ENCODE peak calls at places on chromosome 17, in eight cellular contexts. One of them, this sample, is unnamed.

GRCh38 chr17:51260960-51261958 is 913 bp downstream of the UTP18 start:
- DNase-seq in SK-N-SH: peak
- DNase-seq in ovary: peak
- DNase-seq in sigmoid colon: peak
- DNase-seq in HepG2: peak
- DNase-seq in stomach: peak
- DNase-seq in H1: peak
- DNase-seq in A549: peak
- DNase-seq in this sample: peak

GRCh38 chr17:27009087-27009486 is 284.8 kb upstream of the WSB1 start:
- DNase-seq in SK-N-SH: no peak
- DNase-seq in H1: no peak
- DNase-seq in sigmoid colon: no peak
- DNase-seq in ovary: no peak
- DNase-seq in stomach: no peak
- DNase-seq in A549: no peak
- DNase-seq in HepG2: no peak
- DNase-seq in this sample: no peak

GRCh38 chr17:45197555-45198334 is 23.9 kb upstream of the FMNL1 start:
- DNase-seq in stomach: peak
- DNase-seq in SK-N-SH: peak
- DNase-seq in HepG2: peak
- DNase-seq in sigmoid colon: peak
- DNase-seq in ovary: peak
- DNase-seq in H1: peak
- DNase-seq in A549: peak
- DNase-seq in this sample: peak

GRCh38 chr17:11404431-11404830 is 163.4 kb downstream of the SHISA6 start:
- DNase-seq in A549: no peak
- DNase-seq in stomach: no peak
- DNase-seq in sigmoid colon: no peak
- DNase-seq in ovary: no peak
- DNase-seq in HepG2: no peak
- DNase-seq in SK-N-SH: no peak
- DNase-seq in H1: no peak
- DNase-seq in this sample: no peak

GRCh38 chr17:32771396-32771795 is 105.5 kb downstream of the MYO1D start:
- DNase-seq in ovary: no peak
- DNase-seq in H1: no peak
- DNase-seq in SK-N-SH: no peak
- DNase-seq in sigmoid colon: no peak
- DNase-seq in stomach: no peak
- DNase-seq in A549: peak
- DNase-seq in HepG2: no peak
- DNase-seq in this sample: no peak

GRCh38 chr17:57597531-57598453 is 147.3 kb downstream of the CCDC182 start:
- DNase-seq in ovary: peak
- DNase-seq in stomach: peak
- DNase-seq in SK-N-SH: peak
- DNase-seq in A549: peak
- DNase-seq in HepG2: peak
- DNase-seq in sigmoid colon: no peak
- DNase-seq in H1: peak
- DNase-seq in this sample: peak

GRCh38 chr17:31390426-31390747 is 1.1 kb upstream of the RAB11FIP4 start:
- DNase-seq in HepG2: no peak
- DNase-seq in H1: no peak
- DNase-seq in SK-N-SH: no peak
- DNase-seq in ovary: no peak
- DNase-seq in sigmoid colon: no peak
- DNase-seq in stomach: peak
- DNase-seq in A549: no peak
- DNase-seq in this sample: no peak

GRCh38 chr17:80030730-80031410 is 4.8 kb downstream of the TBC1D16 start:
- DNase-seq in stomach: peak
- DNase-seq in SK-N-SH: no peak
- DNase-seq in H1: no peak
- DNase-seq in HepG2: no peak
- DNase-seq in sigmoid colon: no peak
- DNase-seq in ovary: no peak
- DNase-seq in A549: no peak
- DNase-seq in this sample: no peak

GRCh38 chr17:9026741-9027140 is 5.4 kb downstream of the NTN1 start:
- DNase-seq in ovary: no peak
- DNase-seq in stomach: no peak
- DNase-seq in SK-N-SH: no peak
- DNase-seq in A549: no peak
- DNase-seq in HepG2: no peak
- DNase-seq in H1: no peak
- DNase-seq in sigmoid colon: no peak
- DNase-seq in this sample: no peak

GRCh38 chr17:57569021-57569420 is 176.1 kb downstream of the CCDC182 start:
- DNase-seq in sigmoid colon: no peak
- DNase-seq in SK-N-SH: peak
- DNase-seq in stomach: no peak
- DNase-seq in A549: no peak
- DNase-seq in H1: no peak
- DNase-seq in ovary: no peak
- DNase-seq in HepG2: no peak
- DNase-seq in this sample: no peak

GRCh38 chr17:50425682-50426471 is at the start of gene ACSF2:
- DNase-seq in H1: peak
- DNase-seq in sigmoid colon: peak
- DNase-seq in stomach: peak
- DNase-seq in HepG2: peak
- DNase-seq in SK-N-SH: peak
- DNase-seq in A549: peak
- DNase-seq in ovary: peak
- DNase-seq in this sample: peak

GRCh38 chr17:49456172-49456965 is 38.7 kb upstream of the NGFR start:
- DNase-seq in H1: no peak
- DNase-seq in sigmoid colon: no peak
- DNase-seq in ovary: no peak
- DNase-seq in SK-N-SH: no peak
- DNase-seq in stomach: no peak
- DNase-seq in A549: no peak
- DNase-seq in HepG2: no peak
- DNase-seq in this sample: no peak

GRCh38 chr17:12719948-12720347 is 54.3 kb downstream of the MYOCD start:
- DNase-seq in H1: no peak
- DNase-seq in ovary: no peak
- DNase-seq in sigmoid colon: no peak
- DNase-seq in HepG2: no peak
- DNase-seq in SK-N-SH: no peak
- DNase-seq in stomach: no peak
- DNase-seq in A549: no peak
- DNase-seq in this sample: no peak

GRCh38 chr17:8740486-8740885 is 4.2 kb downstream of the CCDC42 start:
- DNase-seq in stomach: no peak
- DNase-seq in H1: no peak
- DNase-seq in ovary: no peak
- DNase-seq in SK-N-SH: no peak
- DNase-seq in A549: no peak
- DNase-seq in HepG2: no peak
- DNase-seq in sigmoid colon: no peak
- DNase-seq in this sample: no peak

GRCh38 chr17:1870592-1870991 is 40.8 kb downstream of the RPA1 start:
- DNase-seq in A549: no peak
- DNase-seq in SK-N-SH: no peak
- DNase-seq in stomach: no peak
- DNase-seq in HepG2: no peak
- DNase-seq in sigmoid colon: no peak
- DNase-seq in ovary: no peak
- DNase-seq in H1: no peak
- DNase-seq in this sample: no peak

GRCh38 chr17:80501739-80502577 is 25.6 kb upstream of the NPTX1 start:
- DNase-seq in stomach: no peak
- DNase-seq in A549: peak
- DNase-seq in HepG2: no peak
- DNase-seq in sigmoid colon: peak
- DNase-seq in ovary: no peak
- DNase-seq in H1: no peak
- DNase-seq in SK-N-SH: no peak
- DNase-seq in this sample: no peak

GRCh38 chr17:36870618-36871002 is 66.7 kb upstream of the LHX1 start:
- DNase-seq in SK-N-SH: no peak
- DNase-seq in H1: no peak
- DNase-seq in ovary: no peak
- DNase-seq in stomach: no peak
- DNase-seq in A549: no peak
- DNase-seq in HepG2: no peak
- DNase-seq in sigmoid colon: no peak
- DNase-seq in this sample: no peak

DNA sequence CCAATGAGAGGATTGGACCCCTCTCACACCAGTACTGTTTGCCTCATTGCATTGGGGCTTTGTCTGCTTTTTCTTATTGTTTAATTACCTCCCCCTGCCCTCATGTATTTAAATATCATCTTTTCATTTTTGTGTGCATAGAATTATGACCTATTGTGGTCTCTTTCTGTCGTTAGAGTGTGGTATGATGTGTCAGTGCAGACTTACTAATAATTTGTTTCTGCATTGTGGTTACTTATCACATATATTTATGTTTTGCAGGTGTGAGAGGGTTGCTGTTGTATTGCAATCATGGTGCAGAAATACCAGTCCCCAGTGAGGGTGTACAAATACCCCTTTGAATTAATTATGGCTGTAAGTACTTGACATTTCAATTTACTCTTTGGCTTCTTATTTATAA is 2.5 kb downstream of the SEC14L1 start:
- DNase-seq in A549: no peak
- DNase-seq in ovary: no peak
- DNase-seq in SK-N-SH: no peak
- DNase-seq in HepG2: no peak
- DNase-seq in H1: no peak
- DNase-seq in sigmoid colon: no peak
- DNase-seq in stomach: no peak
- DNase-seq in this sample: no peak
- TF ChIP-seq EP300 in A549: no peak
- TF ChIP-seq EP300 in ovary: no peak
- TF ChIP-seq EP300 in SK-N-SH: no peak
- TF ChIP-seq EP300 in HepG2: no peak
- TF ChIP-seq EP300 in H1: no peak
- TF ChIP-seq EP300 in sigmoid colon: no peak
- TF ChIP-seq EP300 in stomach: no peak
- TF ChIP-seq EP300 in this sample: no peak

GRCh38 chr17:75006653-75007052 is 5.8 kb upstream of the MRPL58 start:
- DNase-seq in stomach: no peak
- DNase-seq in A549: no peak
- DNase-seq in SK-N-SH: no peak
- DNase-seq in ovary: no peak
- DNase-seq in H1: no peak
- DNase-seq in HepG2: peak
- DNase-seq in sigmoid colon: no peak
- DNase-seq in this sample: no peak
- TF ChIP-seq CTCF in stomach: no peak
- TF ChIP-seq CTCF in A549: peak
- TF ChIP-seq CTCF in SK-N-SH: no peak
- TF ChIP-seq CTCF in ovary: no peak
- TF ChIP-seq CTCF in H1: no peak
- TF ChIP-seq CTCF in HepG2: peak
- TF ChIP-seq CTCF in sigmoid colon: no peak
- TF ChIP-seq CTCF in this sample: no peak

GRCh38 chr17:39668141-39668924 is at the start of gene PNMT:
- DNase-seq in ovary: peak
- DNase-seq in H1: no peak
- DNase-seq in sigmoid colon: no peak
- DNase-seq in SK-N-SH: peak
- DNase-seq in A549: peak
- DNase-seq in HepG2: peak
- DNase-seq in stomach: peak
- DNase-seq in this sample: peak
- H3K27ac ChIP-seq in ovary: no peak
- H3K27ac ChIP-seq in H1: no peak
- H3K27ac ChIP-seq in sigmoid colon: peak
- H3K27ac ChIP-seq in SK-N-SH: no peak
- H3K27ac ChIP-seq in A549: peak
- H3K27ac ChIP-seq in HepG2: no peak
- H3K27ac ChIP-seq in stomach: no peak
- H3K27ac ChIP-seq in this sample: no peak

GRCh38 chr17:75516619-75517276 is 420 bp downstream of the TSEN54 start:
- DNase-seq in H1: no peak
- DNase-seq in sigmoid colon: no peak
- DNase-seq in HepG2: no peak
- DNase-seq in stomach: no peak
- DNase-seq in ovary: no peak
- DNase-seq in A549: peak
- DNase-seq in SK-N-SH: no peak
- DNase-seq in this sample: no peak
- TF ChIP-seq EP300 in H1: no peak
- TF ChIP-seq EP300 in sigmoid colon: no peak
- TF ChIP-seq EP300 in HepG2: no peak
- TF ChIP-seq EP300 in stomach: no peak
- TF ChIP-seq EP300 in ovary: no peak
- TF ChIP-seq EP300 in A549: no peak
- TF ChIP-seq EP300 in SK-N-SH: no peak
- TF ChIP-seq EP300 in this sample: no peak

This sample was measured in tibial nerve.